ENCODE peak calls at places on chromosomes 12 and 14, in six cellular contexts. One of them, this sample, is unnamed.

GRCh38 chr12:113465808-113466769 is 5.6 kb downstream of the LHX5 start:
- DNase-seq in IMR-90: no peak
- DNase-seq in anterior cingulate cortex: no peak
- DNase-seq in EL: no peak
- DNase-seq in suprapubic skin: no peak
- DNase-seq in cardiac fibroblast: no peak
- DNase-seq in this sample: no peak

GRCh38 chr14:63045234-63045611 is at the start of gene KCNH5:
- DNase-seq in cardiac fibroblast: peak; percentile 39
- DNase-seq in suprapubic skin: no peak
- DNase-seq in EL: peak; percentile 57
- DNase-seq in anterior cingulate cortex: peak; percentile 33
- DNase-seq in IMR-90: peak; percentile 46
- DNase-seq in this sample: peak; percentile 85

GRCh38 chr12:87428701-87429277 is 600.4 kb downstream of the C12orf50 start:
- DNase-seq in cardiac fibroblast: peak; percentile 61
- DNase-seq in IMR-90: peak; percentile 68
- DNase-seq in EL: no peak
- DNase-seq in suprapubic skin: no peak
- DNase-seq in anterior cingulate cortex: no peak
- DNase-seq in this sample: no peak

GRCh38 chr12:45336762-45337596 is 121.1 kb downstream of the ANO6 start:
- DNase-seq in EL: peak; percentile 83
- DNase-seq in anterior cingulate cortex: no peak
- DNase-seq in cardiac fibroblast: peak; percentile 63
- DNase-seq in IMR-90: peak; percentile 98
- DNase-seq in suprapubic skin: no peak
- DNase-seq in this sample: no peak

GRCh38 chr12:132451172-132451835 is 38.6 kb upstream of the FBRSL1 start:
- DNase-seq in EL: no peak
- DNase-seq in IMR-90: no peak
- DNase-seq in cardiac fibroblast: no peak
- DNase-seq in anterior cingulate cortex: no peak
- DNase-seq in suprapubic skin: no peak
- DNase-seq in this sample: no peak

GRCh38 chr14:72679591-72680151 is 214.2 kb downstream of the DPF3 start:
- DNase-seq in anterior cingulate cortex: peak; percentile 39
- DNase-seq in suprapubic skin: no peak
- DNase-seq in IMR-90: peak; percentile 23
- DNase-seq in cardiac fibroblast: no peak
- DNase-seq in EL: no peak
- DNase-seq in this sample: no peak

GRCh38 chr12:124758266-124759200 is 105.1 kb downstream of the SCARB1 start:
- DNase-seq in IMR-90: no peak
- DNase-seq in EL: no peak
- DNase-seq in suprapubic skin: no peak
- DNase-seq in cardiac fibroblast: no peak
- DNase-seq in anterior cingulate cortex: no peak
- DNase-seq in this sample: no peak

GRCh38 chr12:33330940-33331339 is 108.7 kb downstream of the SYT10 start:
- DNase-seq in cardiac fibroblast: no peak
- DNase-seq in anterior cingulate cortex: no peak
- DNase-seq in IMR-90: no peak
- DNase-seq in suprapubic skin: no peak
- DNase-seq in EL: no peak
- DNase-seq in this sample: no peak

GRCh38 chr14:78605065-78605762 is 435.0 kb downstream of the NRXN3 start:
- DNase-seq in EL: no peak
- DNase-seq in suprapubic skin: no peak
- DNase-seq in cardiac fibroblast: no peak
- DNase-seq in anterior cingulate cortex: no peak
- DNase-seq in IMR-90: no peak
- DNase-seq in this sample: no peak

GRCh38 chr14:61589691-61590521 is 105.4 kb upstream of the HIF1A start:
- DNase-seq in anterior cingulate cortex: no peak
- DNase-seq in IMR-90: no peak
- DNase-seq in cardiac fibroblast: no peak
- DNase-seq in EL: no peak
- DNase-seq in suprapubic skin: no peak
- DNase-seq in this sample: no peak

GRCh38 chr14:67940476-67940875 is 120.9 kb downstream of the RAD51B start:
- DNase-seq in cardiac fibroblast: peak; percentile 90
- DNase-seq in anterior cingulate cortex: no peak
- DNase-seq in IMR-90: peak; percentile 36
- DNase-seq in EL: no peak
- DNase-seq in suprapubic skin: no peak
- DNase-seq in this sample: no peak

GRCh38 chr14:30354439-30354838 is 204.5 kb upstream of the G2E3 start:
- DNase-seq in IMR-90: no peak
- DNase-seq in suprapubic skin: no peak
- DNase-seq in cardiac fibroblast: no peak
- DNase-seq in EL: no peak
- DNase-seq in anterior cingulate cortex: no peak
- DNase-seq in this sample: no peak

GRCh38 chr12:63668028-63668799 is at the start of gene DPY19L2:
- DNase-seq in suprapubic skin: peak; percentile 85
- DNase-seq in EL: peak; percentile 88
- DNase-seq in IMR-90: peak; percentile 52
- DNase-seq in anterior cingulate cortex: peak; percentile 80
- DNase-seq in cardiac fibroblast: peak; percentile 27
- DNase-seq in this sample: peak; percentile 7

GRCh38 chr12:91019455-91019854 is 14.7 kb upstream of the EPYC start:
- DNase-seq in IMR-90: no peak
- DNase-seq in suprapubic skin: no peak
- DNase-seq in anterior cingulate cortex: no peak
- DNase-seq in EL: no peak
- DNase-seq in cardiac fibroblast: no peak
- DNase-seq in this sample: no peak

GRCh38 chr14:50542941-50543418 is 10.6 kb upstream of the MAP4K5 start:
- DNase-seq in cardiac fibroblast: peak; percentile 66
- DNase-seq in anterior cingulate cortex: no peak
- DNase-seq in suprapubic skin: no peak
- DNase-seq in IMR-90: peak; percentile 61
- DNase-seq in EL: peak; percentile 54
- DNase-seq in this sample: peak; percentile 61

GRCh38 chr12:45244561-45245348 is 28.9 kb downstream of the ANO6 start:
- DNase-seq in suprapubic skin: no peak
- DNase-seq in cardiac fibroblast: peak; percentile 71
- DNase-seq in anterior cingulate cortex: no peak
- DNase-seq in IMR-90: peak; percentile 66
- DNase-seq in EL: no peak
- DNase-seq in this sample: no peak

GRCh38 chr14:61355892-61356325 is 34.5 kb downstream of the PRKCH start:
- DNase-seq in anterior cingulate cortex: no peak
- DNase-seq in IMR-90: peak; percentile 11
- DNase-seq in suprapubic skin: peak; percentile 80
- DNase-seq in EL: peak; percentile 76
- DNase-seq in cardiac fibroblast: peak; percentile 88
- DNase-seq in this sample: peak; percentile 8

GRCh38 chr14:61225304-61225703 is 55.8 kb downstream of the TMEM30B start:
- DNase-seq in anterior cingulate cortex: no peak
- DNase-seq in IMR-90: no peak
- DNase-seq in EL: no peak
- DNase-seq in suprapubic skin: no peak
- DNase-seq in cardiac fibroblast: no peak
- DNase-seq in this sample: no peak

This sample was measured in GM03348.